ENCODE peak calls at places on chromosomes 12 and 14, in ten cellular contexts. B is stimulated activated CD4-positive, alpha-beta T cell treated with anti-CD3 and anti-CD28 coated beads, Interleukin-4, amount 100 ng/mL, for 24 hours; V is effector memory CD4-positive, alpha-beta T cell; R is NCI-H510A treated with DMSO at 0.1 percent for 48 hours; I is pons; F is NCI-H1105; H is RWPE1; G is iris pigment epithelial cell; K is fibroblast of mammary gland; X is GM03348. U is an unnamed sample.
A peak's percentile ranks its signal among the peaks of the same experiment; 100 is the strongest.

GRCh38 chr12:78672033-78672432 is 192.5 kb upstream of the SYT1 start:
- DNase-seq in X (no peak), H (no peak), I (no peak), G (no peak), F (no peak), K (no peak), R (no peak), B (no peak), V (no peak), U (no peak)

GRCh38 chr14:42047421-42048045 is 440.9 kb downstream of the LRFN5 start:
- DNase-seq in X (no peak), H (no peak), V (no peak), I (no peak), F (no peak), G (peak; percentile 1), K (peak; percentile 24), B (no peak), R (no peak), U (peak; percentile 14)

GRCh38 chr12:68490476-68490875 is 120.2 kb upstream of the RAP1B start:
- DNase-seq in K (no peak), H (no peak), I (no peak), B (no peak), X (no peak), V (no peak), G (no peak), R (no peak), F (no peak), U (no peak)

GRCh38 chr12:130838284-130838950 is 633 bp downstream of the STX2 start:
- DNase-seq in V (no peak), H (peak; percentile 19), I (no peak), G (peak; percentile 36), X (peak; percentile 46), F (peak; percentile 33), R (peak; percentile 43), B (peak; percentile 18), K (no peak), U (peak; percentile 82)

GRCh38 chr12:87363497-87364084 is 665.6 kb downstream of the C12orf50 start:
- DNase-seq in V (no peak), F (no peak), B (no peak), R (no peak), H (no peak), I (no peak), X (no peak), K (no peak), G (no peak), U (peak; percentile 4)

GRCh38 chr12:131094831-131095805 is 141.4 kb downstream of the ADGRD1 start:
- DNase-seq in R (no peak), V (no peak), I (no peak), B (no peak), G (no peak), F (no peak), H (no peak), X (no peak), K (no peak), U (no peak)

GRCh38 chr14:50040401-50040775 is 76.0 kb downstream of the VCPKMT start:
- DNase-seq in K (peak; percentile 85), I (no peak), V (peak; percentile 21), X (peak; percentile 47), H (peak; percentile 76), F (no peak), G (peak; percentile 94), B (peak; percentile 46), R (no peak), U (peak; percentile 23)

GRCh38 chr12:79662046-79662811 is 28.5 kb downstream of the PAWR start:
- DNase-seq in I (no peak), G (peak; percentile 79), H (no peak), R (no peak), K (no peak), X (no peak), B (no peak), V (no peak), F (no peak), U (no peak)

GRCh38 chr12:124847113-124847512 is 16.6 kb downstream of the SCARB1 start:
- DNase-seq in G (no peak), K (no peak), X (no peak), I (no peak), B (no peak), R (no peak), F (no peak), H (no peak), V (no peak), U (no peak)

GRCh38 chr12:41101821-41102220 is 86.3 kb upstream of the PDZRN4 start:
- DNase-seq in G (no peak), F (no peak), I (no peak), K (peak; percentile 61), H (no peak), B (no peak), V (no peak), X (no peak), R (no peak), U (no peak)